ENCODE peak calls at places on chromosomes 1 and 21, in five cellular contexts. N, D, R, V and T are unnamed samples.

GRCh38 chr1:52641307-52641706 is 8.3 kb downstream of the SHISAL2A start:
- DNase-seq in N (no peak), D (no peak), R (no peak), V (no peak), T (no peak)

GRCh38 chr1:158117854-158118691 is 62.6 kb upstream of the CD1D start:
- DNase-seq in N (no peak), D (peak), R (no peak), V (no peak), T (no peak)

GRCh38 chr1:243793298-243793697 is 56.7 kb downstream of the AKT3 start:
- DNase-seq in N (no peak), D (no peak), R (no peak), V (no peak), T (no peak)

GRCh38 chr1:32180186-32181060 is 948 bp downstream of the TXLNA start:
- DNase-seq in N (peak), D (peak), R (peak), V (peak), T (peak)

GRCh38 chr1:86380257-86380861 is 15.8 kb downstream of the ODF2L start:
- DNase-seq in N (no peak), D (no peak), R (no peak), V (peak), T (peak)

GRCh38 chr1:85347908-85348307 is 71.5 kb upstream of the BCL10 start:
- DNase-seq in N (no peak), D (no peak), R (no peak), V (no peak), T (no peak)

GRCh38 chr21:44713846-44714245 is 2.5 kb upstream of the TSPEAR start:
- DNase-seq in N (no peak), D (no peak), R (no peak), V (no peak), T (no peak)

GRCh38 chr1:39490596-39491145 is 765 bp upstream of the BMP8A start:
- DNase-seq in N (peak), D (peak), R (no peak), V (no peak), T (peak)

GRCh38 chr1:220012259-220012658 is 34.0 kb downstream of the EPRS1 start:
- DNase-seq in N (no peak), D (no peak), R (no peak), V (no peak), T (no peak)

GRCh38 chr1:38958967-38959366 is 17.3 kb upstream of the RHBDL2 start:
- DNase-seq in N (no peak), D (no peak), R (no peak), V (no peak), T (no peak)

GRCh38 chr1:181112071-181112929 is 23.8 kb downstream of the IER5 start:
- DNase-seq in N (no peak), D (no peak), R (peak), V (no peak), T (no peak)

GRCh38 chr1:205199090-205199930 is 12.2 kb downstream of the DSTYK start:
- DNase-seq in N (no peak), D (no peak), R (no peak), V (no peak), T (no peak)

GRCh38 chr1:81305997-81306452 is 494.7 kb upstream of the ADGRL2 start:
- DNase-seq in N (no peak), D (no peak), R (no peak), V (no peak), T (peak)

GRCh38 chr1:220759147-220759546 is 11.0 kb downstream of the MTARC2 start:
- DNase-seq in N (no peak), D (no peak), R (no peak), V (no peak), T (no peak)

GRCh38 chr1:170495006-170495405 is 37.0 kb upstream of the GORAB start:
- DNase-seq in N (no peak), D (no peak), R (no peak), V (no peak), T (no peak)

GRCh38 chr1:30868833-30869435 is 39.6 kb downstream of the SDC3 start:
- DNase-seq in N (peak), D (no peak), R (no peak), V (no peak), T (no peak)

GRCh38 chr1:206606867-206607266 is 5.4 kb downstream of the EIF2D start:
- DNase-seq in N (no peak), D (no peak), R (no peak), V (peak), T (no peak)

GRCh38 chr1:61253059-61253735 is 170.8 kb downstream of the NFIA start:
- DNase-seq in N (no peak), D (no peak), R (peak), V (no peak), T (no peak)

GRCh38 chr1:54782156-54782555 is 17.8 kb upstream of the PARS2 start:
- DNase-seq in N (no peak), D (no peak), R (no peak), V (no peak), T (no peak)

GRCh38 chr1:201719812-201720521 is 109.0 kb upstream of the IPO9 start:
- DNase-seq in N (peak), D (peak), R (no peak), V (no peak), T (peak)